ENCODE peak calls at places on chromosomes 13 and 19, in ten cellular contexts. One of them, this sample, is unnamed.

GRCh38 chr19:29404951-29405727 is 120.7 kb upstream of the VSTM2B start:
- DNase-seq in AG08396: no peak
- DNase-seq in WTC11: peak; percentile 50
- DNase-seq in AG04450: no peak
- DNase-seq in central memory CD4-positive, alpha-beta T cell: no peak
- DNase-seq in thoracic aorta: no peak
- DNase-seq in stimulated activated CD4-positive, alpha-beta T cell treated with anti-CD3 and anti-CD28 coated beads, Interleukin-15, amount 100 ng/mL, for 1 hour: no peak
- DNase-seq in LoVo: no peak
- DNase-seq in hypothalamus: no peak
- DNase-seq in head of caudate nucleus: no peak
- DNase-seq in this sample: no peak

GRCh38 chr13:76711515-76712182 is 174.6 kb downstream of the KCTD12 start:
- DNase-seq in stimulated activated CD4-positive, alpha-beta T cell treated with anti-CD3 and anti-CD28 coated beads, Interleukin-15, amount 100 ng/mL, for 1 hour: no peak
- DNase-seq in AG04450: peak; percentile 81
- DNase-seq in WTC11: no peak
- DNase-seq in hypothalamus: no peak
- DNase-seq in AG08396: peak; percentile 59
- DNase-seq in central memory CD4-positive, alpha-beta T cell: no peak
- DNase-seq in thoracic aorta: no peak
- DNase-seq in LoVo: no peak
- DNase-seq in head of caudate nucleus: no peak
- DNase-seq in this sample: peak; percentile 22

GRCh38 chr13:94298346-94298745 is 181.1 kb downstream of the DCT start:
- DNase-seq in head of caudate nucleus: no peak
- DNase-seq in WTC11: no peak
- DNase-seq in LoVo: no peak
- DNase-seq in thoracic aorta: no peak
- DNase-seq in stimulated activated CD4-positive, alpha-beta T cell treated with anti-CD3 and anti-CD28 coated beads, Interleukin-15, amount 100 ng/mL, for 1 hour: no peak
- DNase-seq in AG04450: no peak
- DNase-seq in AG08396: no peak
- DNase-seq in hypothalamus: no peak
- DNase-seq in central memory CD4-positive, alpha-beta T cell: no peak
- DNase-seq in this sample: no peak

GRCh38 chr19:4327252-4327876 is 11.3 kb downstream of the STAP2 start:
- DNase-seq in hypothalamus: no peak
- DNase-seq in AG08396: peak; percentile 69
- DNase-seq in WTC11: peak; percentile 99
- DNase-seq in head of caudate nucleus: peak; percentile 77
- DNase-seq in stimulated activated CD4-positive, alpha-beta T cell treated with anti-CD3 and anti-CD28 coated beads, Interleukin-15, amount 100 ng/mL, for 1 hour: peak; percentile 9
- DNase-seq in LoVo: no peak
- DNase-seq in central memory CD4-positive, alpha-beta T cell: peak; percentile 47
- DNase-seq in thoracic aorta: no peak
- DNase-seq in AG04450: no peak
- DNase-seq in this sample: no peak

GRCh38 chr13:99371956-99372355 is 64.8 kb upstream of the GPR183 start:
- DNase-seq in hypothalamus: no peak
- DNase-seq in stimulated activated CD4-positive, alpha-beta T cell treated with anti-CD3 and anti-CD28 coated beads, Interleukin-15, amount 100 ng/mL, for 1 hour: peak; percentile 54
- DNase-seq in AG04450: no peak
- DNase-seq in head of caudate nucleus: peak; percentile 52
- DNase-seq in central memory CD4-positive, alpha-beta T cell: peak; percentile 76
- DNase-seq in AG08396: no peak
- DNase-seq in thoracic aorta: no peak
- DNase-seq in WTC11: no peak
- DNase-seq in LoVo: no peak
- DNase-seq in this sample: no peak

GRCh38 chr19:51440846-51441409 is 17.3 kb downstream of the SIGLEC8 start:
- DNase-seq in head of caudate nucleus: no peak
- DNase-seq in AG04450: no peak
- DNase-seq in central memory CD4-positive, alpha-beta T cell: no peak
- DNase-seq in hypothalamus: no peak
- DNase-seq in stimulated activated CD4-positive, alpha-beta T cell treated with anti-CD3 and anti-CD28 coated beads, Interleukin-15, amount 100 ng/mL, for 1 hour: no peak
- DNase-seq in thoracic aorta: no peak
- DNase-seq in LoVo: no peak
- DNase-seq in AG08396: no peak
- DNase-seq in WTC11: no peak
- DNase-seq in this sample: no peak

GRCh38 chr19:1904385-1905070 is 671 bp upstream of the ADAT3 start:
- DNase-seq in AG08396: no peak
- DNase-seq in central memory CD4-positive, alpha-beta T cell: no peak
- DNase-seq in LoVo: no peak
- DNase-seq in hypothalamus: no peak
- DNase-seq in WTC11: peak; percentile 76
- DNase-seq in stimulated activated CD4-positive, alpha-beta T cell treated with anti-CD3 and anti-CD28 coated beads, Interleukin-15, amount 100 ng/mL, for 1 hour: no peak
- DNase-seq in AG04450: no peak
- DNase-seq in thoracic aorta: no peak
- DNase-seq in head of caudate nucleus: peak; percentile 60
- DNase-seq in this sample: no peak

GRCh38 chr19:18049390-18049789 is 37.3 kb downstream of the IL12RB1 start:
- DNase-seq in thoracic aorta: peak; percentile 82
- DNase-seq in hypothalamus: peak; percentile 72
- DNase-seq in WTC11: no peak
- DNase-seq in LoVo: no peak
- DNase-seq in central memory CD4-positive, alpha-beta T cell: no peak
- DNase-seq in AG08396: peak; percentile 55
- DNase-seq in stimulated activated CD4-positive, alpha-beta T cell treated with anti-CD3 and anti-CD28 coated beads, Interleukin-15, amount 100 ng/mL, for 1 hour: no peak
- DNase-seq in AG04450: no peak
- DNase-seq in head of caudate nucleus: peak; percentile 94
- DNase-seq in this sample: peak; percentile 20

GRCh38 chr19:56689198-56689597 is 17.6 kb upstream of the ZNF835 start:
- DNase-seq in WTC11: no peak
- DNase-seq in LoVo: no peak
- DNase-seq in AG04450: no peak
- DNase-seq in thoracic aorta: no peak
- DNase-seq in hypothalamus: no peak
- DNase-seq in central memory CD4-positive, alpha-beta T cell: no peak
- DNase-seq in stimulated activated CD4-positive, alpha-beta T cell treated with anti-CD3 and anti-CD28 coated beads, Interleukin-15, amount 100 ng/mL, for 1 hour: no peak
- DNase-seq in head of caudate nucleus: no peak
- DNase-seq in AG08396: no peak
- DNase-seq in this sample: no peak

GRCh38 chr19:10076535-10076934 is 9.6 kb upstream of the SHFL start:
- DNase-seq in WTC11: no peak
- DNase-seq in AG04450: no peak
- DNase-seq in AG08396: no peak
- DNase-seq in hypothalamus: no peak
- DNase-seq in head of caudate nucleus: no peak
- DNase-seq in LoVo: no peak
- DNase-seq in stimulated activated CD4-positive, alpha-beta T cell treated with anti-CD3 and anti-CD28 coated beads, Interleukin-15, amount 100 ng/mL, for 1 hour: no peak
- DNase-seq in thoracic aorta: no peak
- DNase-seq in central memory CD4-positive, alpha-beta T cell: no peak
- DNase-seq in this sample: no peak

GRCh38 chr13:19596086-19596485 is 34.8 kb upstream of the TPTE2 start:
- DNase-seq in stimulated activated CD4-positive, alpha-beta T cell treated with anti-CD3 and anti-CD28 coated beads, Interleukin-15, amount 100 ng/mL, for 1 hour: no peak
- DNase-seq in central memory CD4-positive, alpha-beta T cell: no peak
- DNase-seq in thoracic aorta: no peak
- DNase-seq in LoVo: no peak
- DNase-seq in head of caudate nucleus: no peak
- DNase-seq in AG08396: no peak
- DNase-seq in hypothalamus: no peak
- DNase-seq in WTC11: no peak
- DNase-seq in AG04450: no peak
- DNase-seq in this sample: no peak

GRCh38 chr19:40466219-40467006 is at the start of gene SPTBN4:
- DNase-seq in stimulated activated CD4-positive, alpha-beta T cell treated with anti-CD3 and anti-CD28 coated beads, Interleukin-15, amount 100 ng/mL, for 1 hour: no peak
- DNase-seq in LoVo: no peak
- DNase-seq in thoracic aorta: no peak
- DNase-seq in central memory CD4-positive, alpha-beta T cell: no peak
- DNase-seq in head of caudate nucleus: peak; percentile 80
- DNase-seq in WTC11: no peak
- DNase-seq in hypothalamus: no peak
- DNase-seq in AG08396: no peak
- DNase-seq in AG04450: no peak
- DNase-seq in this sample: no peak

GRCh38 chr19:30557927-30558557 is 185.9 kb downstream of the ZNF536 start:
- DNase-seq in AG08396: no peak
- DNase-seq in WTC11: no peak
- DNase-seq in AG04450: no peak
- DNase-seq in head of caudate nucleus: no peak
- DNase-seq in hypothalamus: no peak
- DNase-seq in central memory CD4-positive, alpha-beta T cell: no peak
- DNase-seq in thoracic aorta: no peak
- DNase-seq in stimulated activated CD4-positive, alpha-beta T cell treated with anti-CD3 and anti-CD28 coated beads, Interleukin-15, amount 100 ng/mL, for 1 hour: no peak
- DNase-seq in LoVo: no peak
- DNase-seq in this sample: no peak

GRCh38 chr13:27016871-27017270 is 154.7 kb downstream of the USP12 start:
- DNase-seq in AG04450: no peak
- DNase-seq in stimulated activated CD4-positive, alpha-beta T cell treated with anti-CD3 and anti-CD28 coated beads, Interleukin-15, amount 100 ng/mL, for 1 hour: no peak
- DNase-seq in central memory CD4-positive, alpha-beta T cell: no peak
- DNase-seq in head of caudate nucleus: peak; percentile 22
- DNase-seq in LoVo: no peak
- DNase-seq in thoracic aorta: no peak
- DNase-seq in hypothalamus: no peak
- DNase-seq in AG08396: no peak
- DNase-seq in WTC11: no peak
- DNase-seq in this sample: no peak

GRCh38 chr13:67100723-67101122 is 129.4 kb downstream of the PCDH9 start:
- DNase-seq in AG04450: no peak
- DNase-seq in LoVo: no peak
- DNase-seq in stimulated activated CD4-positive, alpha-beta T cell treated with anti-CD3 and anti-CD28 coated beads, Interleukin-15, amount 100 ng/mL, for 1 hour: no peak
- DNase-seq in head of caudate nucleus: no peak
- DNase-seq in central memory CD4-positive, alpha-beta T cell: no peak
- DNase-seq in AG08396: no peak
- DNase-seq in WTC11: no peak
- DNase-seq in thoracic aorta: no peak
- DNase-seq in hypothalamus: no peak
- DNase-seq in this sample: no peak

GRCh38 chr13:101398191-101398590 is 18.1 kb downstream of the NALCN start:
- DNase-seq in AG08396: peak; percentile 17
- DNase-seq in hypothalamus: no peak
- DNase-seq in stimulated activated CD4-positive, alpha-beta T cell treated with anti-CD3 and anti-CD28 coated beads, Interleukin-15, amount 100 ng/mL, for 1 hour: no peak
- DNase-seq in central memory CD4-positive, alpha-beta T cell: no peak
- DNase-seq in thoracic aorta: no peak
- DNase-seq in head of caudate nucleus: no peak
- DNase-seq in LoVo: no peak
- DNase-seq in AG04450: peak; percentile 20
- DNase-seq in WTC11: no peak
- DNase-seq in this sample: no peak

GRCh38 chr13:29429496-29429895 is 166.0 kb downstream of the SLC7A1 start:
- DNase-seq in AG08396: no peak
- DNase-seq in hypothalamus: no peak
- DNase-seq in LoVo: no peak
- DNase-seq in stimulated activated CD4-positive, alpha-beta T cell treated with anti-CD3 and anti-CD28 coated beads, Interleukin-15, amount 100 ng/mL, for 1 hour: no peak
- DNase-seq in head of caudate nucleus: no peak
- DNase-seq in thoracic aorta: no peak
- DNase-seq in AG04450: no peak
- DNase-seq in WTC11: no peak
- DNase-seq in central memory CD4-positive, alpha-beta T cell: no peak
- DNase-seq in this sample: no peak

GRCh38 chr13:99083976-99084375 is 106.1 kb upstream of the DOCK9 start:
- DNase-seq in AG04450: no peak
- DNase-seq in AG08396: no peak
- DNase-seq in thoracic aorta: no peak
- DNase-seq in hypothalamus: no peak
- DNase-seq in WTC11: no peak
- DNase-seq in head of caudate nucleus: no peak
- DNase-seq in LoVo: no peak
- DNase-seq in central memory CD4-positive, alpha-beta T cell: peak; percentile 17
- DNase-seq in stimulated activated CD4-positive, alpha-beta T cell treated with anti-CD3 and anti-CD28 coated beads, Interleukin-15, amount 100 ng/mL, for 1 hour: no peak
- DNase-seq in this sample: no peak

GRCh38 chr19:28710278-28710677 is 502.7 kb downstream of the UQCRFS1 start:
- DNase-seq in AG04450: peak; percentile 20
- DNase-seq in LoVo: peak; percentile 64
- DNase-seq in head of caudate nucleus: no peak
- DNase-seq in WTC11: no peak
- DNase-seq in stimulated activated CD4-positive, alpha-beta T cell treated with anti-CD3 and anti-CD28 coated beads, Interleukin-15, amount 100 ng/mL, for 1 hour: no peak
- DNase-seq in AG08396: peak; percentile 40
- DNase-seq in central memory CD4-positive, alpha-beta T cell: peak; percentile 21
- DNase-seq in thoracic aorta: no peak
- DNase-seq in hypothalamus: no peak
- DNase-seq in this sample: peak; percentile 13

GRCh38 chr19:55209430-55210119 is at the start of gene PTPRH:
- DNase-seq in central memory CD4-positive, alpha-beta T cell: no peak
- DNase-seq in head of caudate nucleus: no peak
- DNase-seq in stimulated activated CD4-positive, alpha-beta T cell treated with anti-CD3 and anti-CD28 coated beads, Interleukin-15, amount 100 ng/mL, for 1 hour: no peak
- DNase-seq in thoracic aorta: no peak
- DNase-seq in AG04450: no peak
- DNase-seq in AG08396: no peak
- DNase-seq in hypothalamus: no peak
- DNase-seq in LoVo: peak; percentile 56
- DNase-seq in WTC11: no peak
- DNase-seq in this sample: no peak

GRCh38 chr19:30255783-30256509 is 116.2 kb upstream of the ZNF536 start:
- DNase-seq in WTC11: peak; percentile 61
- DNase-seq in central memory CD4-positive, alpha-beta T cell: no peak
- DNase-seq in hypothalamus: no peak
- DNase-seq in head of caudate nucleus: no peak
- DNase-seq in AG08396: peak; percentile 16
- DNase-seq in stimulated activated CD4-positive, alpha-beta T cell treated with anti-CD3 and anti-CD28 coated beads, Interleukin-15, amount 100 ng/mL, for 1 hour: no peak
- DNase-seq in thoracic aorta: no peak
- DNase-seq in LoVo: no peak
- DNase-seq in AG04450: no peak
- DNase-seq in this sample: no peak

GRCh38 chr13:30690282-30691188 is 44.8 kb upstream of the ALOX5AP start:
- DNase-seq in stimulated activated CD4-positive, alpha-beta T cell treated with anti-CD3 and anti-CD28 coated beads, Interleukin-15, amount 100 ng/mL, for 1 hour: no peak
- DNase-seq in head of caudate nucleus: peak; percentile 59
- DNase-seq in AG04450: peak; percentile 99
- DNase-seq in WTC11: no peak
- DNase-seq in thoracic aorta: no peak
- DNase-seq in AG08396: peak; percentile 86
- DNase-seq in central memory CD4-positive, alpha-beta T cell: peak; percentile 16
- DNase-seq in hypothalamus: no peak
- DNase-seq in LoVo: peak; percentile 61
- DNase-seq in this sample: peak; percentile 92

GRCh38 chr19:43976732-43977131 is 7.3 kb upstream of the ZNF155 start:
- DNase-seq in AG04450: no peak
- DNase-seq in head of caudate nucleus: no peak
- DNase-seq in LoVo: no peak
- DNase-seq in hypothalamus: no peak
- DNase-seq in thoracic aorta: no peak
- DNase-seq in WTC11: no peak
- DNase-seq in central memory CD4-positive, alpha-beta T cell: no peak
- DNase-seq in AG08396: no peak
- DNase-seq in stimulated activated CD4-positive, alpha-beta T cell treated with anti-CD3 and anti-CD28 coated beads, Interleukin-15, amount 100 ng/mL, for 1 hour: no peak
- DNase-seq in this sample: no peak

GRCh38 chr13:66723606-66724005 is 506.5 kb downstream of the PCDH9 start:
- DNase-seq in thoracic aorta: no peak
- DNase-seq in stimulated activated CD4-positive, alpha-beta T cell treated with anti-CD3 and anti-CD28 coated beads, Interleukin-15, amount 100 ng/mL, for 1 hour: no peak
- DNase-seq in hypothalamus: no peak
- DNase-seq in central memory CD4-positive, alpha-beta T cell: no peak
- DNase-seq in AG04450: no peak
- DNase-seq in head of caudate nucleus: peak; percentile 61
- DNase-seq in WTC11: no peak
- DNase-seq in LoVo: no peak
- DNase-seq in AG08396: no peak
- DNase-seq in this sample: no peak

GRCh38 chr19:40524133-40524549 is 52.5 kb upstream of the SHKBP1 start:
- DNase-seq in stimulated activated CD4-positive, alpha-beta T cell treated with anti-CD3 and anti-CD28 coated beads, Interleukin-15, amount 100 ng/mL, for 1 hour: no peak
- DNase-seq in AG04450: no peak
- DNase-seq in AG08396: no peak
- DNase-seq in thoracic aorta: no peak
- DNase-seq in hypothalamus: no peak
- DNase-seq in WTC11: no peak
- DNase-seq in LoVo: no peak
- DNase-seq in central memory CD4-positive, alpha-beta T cell: no peak
- DNase-seq in head of caudate nucleus: no peak
- DNase-seq in this sample: no peak

GRCh38 chr19:17871878-17872250 is at the start of gene SLC5A5:
- DNase-seq in AG08396: no peak
- DNase-seq in stimulated activated CD4-positive, alpha-beta T cell treated with anti-CD3 and anti-CD28 coated beads, Interleukin-15, amount 100 ng/mL, for 1 hour: no peak
- DNase-seq in AG04450: no peak
- DNase-seq in LoVo: no peak
- DNase-seq in head of caudate nucleus: no peak
- DNase-seq in thoracic aorta: no peak
- DNase-seq in hypothalamus: no peak
- DNase-seq in WTC11: peak; percentile 45
- DNase-seq in central memory CD4-positive, alpha-beta T cell: no peak
- DNase-seq in this sample: no peak

GRCh38 chr19:53594811-53595509 is 36.8 kb upstream of the DPRX start:
- DNase-seq in hypothalamus: no peak
- DNase-seq in WTC11: peak; percentile 87
- DNase-seq in LoVo: no peak
- DNase-seq in stimulated activated CD4-positive, alpha-beta T cell treated with anti-CD3 and anti-CD28 coated beads, Interleukin-15, amount 100 ng/mL, for 1 hour: no peak
- DNase-seq in central memory CD4-positive, alpha-beta T cell: no peak
- DNase-seq in head of caudate nucleus: no peak
- DNase-seq in AG08396: no peak
- DNase-seq in AG04450: no peak
- DNase-seq in thoracic aorta: no peak
- DNase-seq in this sample: no peak

GRCh38 chr19:51131780-51132680 is 7.3 kb downstream of the SIGLEC9 start:
- DNase-seq in WTC11: no peak
- DNase-seq in hypothalamus: no peak
- DNase-seq in AG08396: peak; percentile 51
- DNase-seq in stimulated activated CD4-positive, alpha-beta T cell treated with anti-CD3 and anti-CD28 coated beads, Interleukin-15, amount 100 ng/mL, for 1 hour: no peak
- DNase-seq in LoVo: no peak
- DNase-seq in thoracic aorta: no peak
- DNase-seq in central memory CD4-positive, alpha-beta T cell: peak; percentile 25
- DNase-seq in head of caudate nucleus: no peak
- DNase-seq in AG04450: peak; percentile 42
- DNase-seq in this sample: peak; percentile 34